ENCODE peak calls at places on chromosomes 7 and 10, in six cellular contexts. U is transverse colon, D is SK-N-SH, L is prostate gland, X is GM23338, M is stomach. R is an unnamed sample. For H3K4me1, the result is how much of the 10 kb centered on the place peaks cover.

GRCh38 chr10:83127942-83128575 is 1011.2 kb upstream of the GHITM start:
- DNase-seq in D (no peak), X (no peak), L (no peak), M (no peak), U (no peak), R (no peak)

GRCh38 chr10:128087884-128088695 is 38.1 kb downstream of the MKI67 start:
- DNase-seq in M (no peak), X (peak), U (no peak), D (peak), L (no peak), R (no peak)

GRCh38 chr7:132373879-132374278 is 202.4 kb downstream of the PLXNA4 start:
- DNase-seq in X (no peak), U (no peak), L (no peak), D (no peak), M (no peak), R (peak)

GRCh38 chr7:26090927-26091519 is 61.0 kb upstream of the NFE2L3 start:
- DNase-seq in M (no peak), U (no peak), X (peak), D (peak), L (peak), R (no peak)

GRCh38 chr7:158760445-158760764 is 55.8 kb upstream of the NCAPG2 start:
- DNase-seq in D (no peak), X (no peak), U (no peak), M (no peak), L (no peak), R (no peak)

GRCh38 chr7:47934831-47935230 is 13.4 kb downstream of the PKD1L1 start:
- DNase-seq in M (no peak), X (no peak), D (no peak), L (no peak), U (no peak), R (no peak)

GRCh38 chr10:1015688-1016087 is 10.0 kb downstream of the IDI2 start:
- DNase-seq in D (no peak), M (no peak), X (no peak), L (no peak), U (no peak), R (peak)

GRCh38 chr7:76424413-76425111 is at the start of gene ZP3:
- DNase-seq in X (no peak), L (no peak), M (no peak), U (no peak), D (no peak), R (peak)

GRCh38 chr10:88493676-88494483 is 89.2 kb downstream of the RNLS start:
- DNase-seq in X (no peak), U (no peak), D (no peak), L (no peak), M (no peak), R (no peak)

GRCh38 chr10:102484021-102484420 is 18.5 kb downstream of the ACTR1A start:
- DNase-seq in L (no peak), M (no peak), U (no peak), X (no peak), D (no peak), R (peak)

GRCh38 chr10:80199828-80200227 is 5.5 kb downstream of the ANXA11 start:
- DNase-seq in X (peak), U (peak), D (no peak), M (peak), L (no peak), R (no peak)

GRCh38 chr7:70183278-70183677 is 585.0 kb downstream of the AUTS2 start:
- DNase-seq in U (peak), M (no peak), L (no peak), D (no peak), X (no peak), R (no peak)

GRCh38 chr10:49191349-49191748 is 3.2 kb upstream of the TMEM273 start:
- DNase-seq in X (no peak), L (no peak), D (no peak), M (no peak), U (no peak), R (no peak)

GRCh38 chr10:2214035-2214434 is 476.7 kb upstream of the ADARB2 start:
- DNase-seq in D (no peak), M (no peak), U (no peak), L (no peak), X (no peak), R (no peak)

GRCh38 chr7:16051561-16052280 is 365.2 kb upstream of the MEOX2 start:
- DNase-seq in X (no peak), L (no peak), U (no peak), M (no peak), D (no peak), R (no peak)

GRCh38 chr7:54076619-54077018 is 465.6 kb upstream of the VSTM2A start:
- DNase-seq in U (no peak), M (no peak), D (no peak), X (no peak), L (no peak), R (no peak)

GRCh38 chr7:53428045-53428444 is 392.6 kb downstream of the POM121L12 start:
- DNase-seq in U (no peak), L (no peak), X (no peak), M (no peak), D (no peak), R (no peak)

GRCh38 chr7:2507917-2508306 is 11.7 kb upstream of the LFNG start:
- DNase-seq in L (no peak), X (no peak), D (no peak), M (no peak), U (no peak), R (no peak)

GRCh38 chr7:2507208-2507916 is 12.2 kb upstream of the LFNG start:
- DNase-seq in U (no peak), D (no peak), L (no peak), M (no peak), X (no peak), R (peak)

GRCh38 chr7:2509298-2509906 is 10.2 kb upstream of the LFNG start:
- DNase-seq in D (no peak), U (no peak), X (no peak), M (no peak), L (no peak), R (peak)

GRCh38 chr7:2510130-2510776 is 9.3 kb upstream of the LFNG start:
- DNase-seq in M (no peak), D (no peak), U (no peak), X (no peak), L (peak), R (peak)

DNA sequence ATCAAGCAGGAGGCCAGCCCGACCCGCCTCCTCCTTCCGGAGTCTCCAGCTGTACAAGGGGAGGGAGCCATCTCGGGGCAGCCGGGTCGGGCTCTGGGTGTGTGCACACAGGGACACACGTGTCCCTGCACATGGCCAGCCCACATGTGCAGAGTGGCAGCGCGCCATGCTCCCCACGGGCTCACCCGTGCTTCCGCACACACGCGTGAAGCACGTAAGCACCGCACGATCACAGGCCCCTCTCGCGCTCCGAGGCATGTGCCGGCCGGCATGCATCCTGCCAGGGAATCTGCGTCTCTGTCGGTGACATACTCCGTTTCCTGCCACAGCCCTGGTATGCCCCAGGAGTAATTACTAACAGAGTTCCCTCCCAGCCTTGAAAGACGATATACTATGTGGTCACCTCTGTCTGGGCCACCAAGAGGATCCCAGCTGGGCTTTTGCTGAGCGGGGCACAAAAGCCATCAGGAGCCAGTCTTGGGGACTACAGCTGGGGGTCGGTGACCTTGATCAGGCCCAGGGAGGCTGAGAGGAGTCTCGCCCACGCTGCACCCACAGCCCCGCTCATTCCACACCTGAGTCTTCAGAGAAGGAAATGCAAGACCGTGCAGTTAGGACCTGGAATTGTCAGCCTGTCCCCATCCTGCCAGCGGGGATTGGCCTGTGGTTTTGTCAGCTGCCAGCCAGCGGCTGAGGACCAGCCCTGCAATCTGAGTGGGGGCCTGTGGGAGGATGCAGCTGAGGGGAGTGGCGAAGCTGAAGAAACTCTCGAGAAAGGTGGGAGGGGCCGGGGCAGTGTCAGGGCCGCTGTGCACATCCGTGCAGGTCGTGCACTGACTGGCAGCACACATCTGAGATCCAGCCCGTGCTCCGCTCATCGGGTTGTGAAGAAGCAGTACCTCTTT is 11.0 kb upstream of the LFNG start:
- DNase-seq in U (peak), X (no peak), M (no peak), D (no peak), L (peak), R (peak)
- H3K4me1 ChIP-seq in U (under half), X (under half), M (under half), D (under half), L (under half), R (half or more)

GRCh38 chr7:116113310-116113709 is 82.7 kb upstream of the TFEC start:
- DNase-seq in M (no peak), D (no peak), U (no peak), X (no peak), L (no peak), R (no peak)

GRCh38 chr7:116111429-116111828 is 80.9 kb upstream of the TFEC start:
- DNase-seq in L (no peak), X (no peak), M (no peak), U (no peak), D (no peak), R (no peak)
- TF ChIP-seq CTCF in L (no peak), X (no peak), M (no peak), U (no peak), D (no peak), R (no peak)

DNA sequence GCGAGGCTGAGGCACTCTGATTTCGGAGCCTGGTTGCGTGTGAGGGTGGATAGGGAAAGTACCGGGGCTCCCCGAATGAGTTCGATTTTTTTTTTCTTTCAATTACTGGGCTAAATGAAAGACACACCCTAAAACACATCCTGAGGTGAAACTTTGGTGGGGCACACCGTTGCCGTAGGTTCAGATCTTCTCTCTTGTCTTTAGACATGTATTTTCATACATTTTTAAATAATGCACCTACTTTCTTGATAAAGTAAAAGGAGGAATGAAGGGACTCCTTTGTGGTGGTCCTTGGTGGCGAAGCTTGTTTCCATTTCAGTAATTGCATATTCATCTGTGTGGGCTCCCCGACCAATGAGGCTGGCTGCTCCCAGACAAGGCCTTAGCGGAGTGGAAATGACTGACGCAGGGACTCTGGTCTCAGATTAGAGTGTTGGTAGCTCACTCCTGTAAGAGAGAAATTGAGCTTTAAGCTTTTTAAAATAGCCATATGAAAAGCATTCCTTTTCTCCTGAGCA is 764 bp downstream of the CCSER2 start:
- DNase-seq in U (peak), X (peak), M (no peak), D (peak), L (no peak), R (peak)
- TF ChIP-seq POLR2AphosphoS5 in U (no peak), X (no peak), M (no peak), D (no peak), L (no peak), R (no peak)

DNA sequence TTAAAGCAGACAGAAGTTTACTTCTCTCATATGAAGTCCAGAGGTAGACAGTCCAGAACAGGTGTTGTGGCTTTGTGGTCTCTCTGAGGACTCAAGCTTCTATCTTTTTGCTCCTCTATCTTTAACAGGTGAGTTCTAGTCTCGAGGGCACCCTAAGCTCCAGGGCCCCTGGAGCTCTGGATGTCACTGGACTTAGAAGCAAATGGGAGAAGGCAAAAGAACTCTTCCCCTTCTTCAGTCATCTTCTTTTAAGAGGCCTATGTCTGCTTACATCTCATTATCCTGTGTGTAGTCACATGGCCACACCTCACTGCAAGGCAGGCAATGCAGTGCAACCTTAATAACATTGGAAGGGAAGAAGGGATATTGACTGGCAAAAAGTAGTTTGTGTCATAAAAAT is 61.6 kb downstream of the ADCYAP1R1 start:
- DNase-seq in U (no peak), L (no peak), X (no peak), D (no peak), M (no peak), R (no peak)
- H3K4me1 ChIP-seq in U (under half), L (under half), X (under half), D (under half), M (under half), R (under half)